ENCODE peak calls at places on chromosomes 11 and 22, in four cellular contexts. One of them, this sample, is unnamed. For H3K27me3, the result is how much of the 10 kb centered on the place peaks cover.

GRCh38 chr11:34425863-34426262 is 12.9 kb upstream of the CAT start:
- DNase-seq in sigmoid colon: no peak
- DNase-seq in dorsolateral prefrontal cortex: no peak
- DNase-seq in body of pancreas: no peak
- DNase-seq in this sample: no peak

GRCh38 chr11:67055812-67056211 is 835 bp upstream of the RHOD start:
- DNase-seq in sigmoid colon: no peak
- DNase-seq in dorsolateral prefrontal cortex: no peak
- DNase-seq in body of pancreas: peak
- DNase-seq in this sample: no peak

GRCh38 chr22:42915980-42916765 is 59.1 kb upstream of the ARFGAP3 start:
- DNase-seq in sigmoid colon: no peak
- DNase-seq in dorsolateral prefrontal cortex: no peak
- DNase-seq in body of pancreas: peak
- DNase-seq in this sample: no peak

GRCh38 chr11:107591446-107592236 is 694 bp downstream of the ELMOD1 start:
- DNase-seq in sigmoid colon: no peak
- DNase-seq in dorsolateral prefrontal cortex: no peak
- DNase-seq in body of pancreas: no peak
- DNase-seq in this sample: no peak

GRCh38 chr11:106461839-106462545 is 384.5 kb downstream of the AASDHPPT start:
- DNase-seq in sigmoid colon: no peak
- DNase-seq in dorsolateral prefrontal cortex: no peak
- DNase-seq in body of pancreas: no peak
- DNase-seq in this sample: no peak

GRCh38 chr11:15127341-15127740 is 12.6 kb downstream of the INSC start:
- DNase-seq in sigmoid colon: no peak
- DNase-seq in dorsolateral prefrontal cortex: no peak
- DNase-seq in body of pancreas: no peak
- DNase-seq in this sample: no peak

GRCh38 chr22:24952837-24953293 is 349 bp downstream of the KIAA1671 start:
- DNase-seq in sigmoid colon: peak
- DNase-seq in dorsolateral prefrontal cortex: peak
- DNase-seq in body of pancreas: peak
- DNase-seq in this sample: no peak

GRCh38 chr11:62602141-62603071 is 741 bp upstream of the MTA2 start:
- DNase-seq in sigmoid colon: peak
- DNase-seq in dorsolateral prefrontal cortex: peak
- DNase-seq in body of pancreas: peak
- DNase-seq in this sample: peak

GRCh38 chr11:82305123-82305522 is 428.5 kb downstream of the FAM181B start:
- DNase-seq in sigmoid colon: no peak
- DNase-seq in dorsolateral prefrontal cortex: no peak
- DNase-seq in body of pancreas: no peak
- DNase-seq in this sample: no peak

GRCh38 chr11:36467913-36468312 is 42.2 kb downstream of the TRAF6 start:
- DNase-seq in sigmoid colon: no peak
- DNase-seq in dorsolateral prefrontal cortex: no peak
- DNase-seq in body of pancreas: no peak
- DNase-seq in this sample: no peak

GRCh38 chr22:29394931-29395581 is 6.7 kb upstream of the AP1B1 start:
- DNase-seq in sigmoid colon: peak
- DNase-seq in dorsolateral prefrontal cortex: peak
- DNase-seq in body of pancreas: peak
- DNase-seq in this sample: peak

DNA sequence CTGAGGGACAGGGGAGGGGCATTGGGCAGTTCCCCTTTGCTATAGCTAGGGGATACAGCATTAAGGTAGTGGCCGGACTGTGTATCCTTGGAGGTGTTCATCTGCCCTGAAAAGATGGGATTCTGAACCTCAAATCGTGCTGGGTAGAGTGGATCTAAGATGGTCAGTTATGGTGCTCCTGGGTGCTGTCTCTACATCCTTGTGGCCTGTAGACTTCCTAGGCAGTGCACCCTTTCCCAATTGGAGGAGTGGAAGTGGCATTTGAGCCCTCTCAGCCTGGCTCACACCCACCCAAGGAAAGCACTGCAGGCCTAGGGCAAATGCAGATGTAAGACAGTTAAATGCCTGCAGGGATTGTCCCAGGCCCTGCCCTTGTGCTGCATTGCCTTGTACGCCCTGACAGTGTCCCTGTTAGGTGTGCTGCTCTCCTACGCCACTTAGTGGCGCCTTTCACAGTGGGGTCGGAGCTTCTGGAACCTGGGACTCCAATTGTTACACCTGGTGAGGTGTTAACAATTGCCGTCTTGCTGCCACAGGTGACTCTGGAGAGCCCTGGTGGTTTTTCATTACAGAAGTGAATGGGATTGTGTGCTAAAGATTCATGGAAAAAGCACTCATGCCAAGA is 35.0 kb downstream of the PPFIBP2 start:
- DNase-seq in sigmoid colon: no peak
- DNase-seq in dorsolateral prefrontal cortex: no peak
- DNase-seq in body of pancreas: peak
- DNase-seq in this sample: peak
- TF ChIP-seq CTCF in sigmoid colon: no peak
- TF ChIP-seq CTCF in dorsolateral prefrontal cortex: no peak
- TF ChIP-seq CTCF in body of pancreas: peak
- TF ChIP-seq CTCF in this sample: peak

GRCh38 chr11:17351510-17352176 is at the start of gene NCR3LG1:
- DNase-seq in sigmoid colon: peak
- DNase-seq in dorsolateral prefrontal cortex: peak
- DNase-seq in body of pancreas: peak
- DNase-seq in this sample: peak
- H3K27me3 ChIP-seq in sigmoid colon: under half
- H3K27me3 ChIP-seq in dorsolateral prefrontal cortex: under half
- H3K27me3 ChIP-seq in body of pancreas: under half
- H3K27me3 ChIP-seq in this sample: under half

GRCh38 chr11:111871693-111872161 is 346 bp upstream of the ALG9 start:
- DNase-seq in sigmoid colon: no peak
- DNase-seq in dorsolateral prefrontal cortex: no peak
- DNase-seq in body of pancreas: no peak
- DNase-seq in this sample: no peak

GRCh38 chr11:111870522-111870886 is 877 bp downstream of the ALG9 start:
- DNase-seq in sigmoid colon: no peak
- DNase-seq in dorsolateral prefrontal cortex: no peak
- DNase-seq in body of pancreas: no peak
- DNase-seq in this sample: no peak

GRCh38 chr11:111870113-111870512 is 1.3 kb downstream of the ALG9 start:
- DNase-seq in sigmoid colon: no peak
- DNase-seq in dorsolateral prefrontal cortex: no peak
- DNase-seq in body of pancreas: no peak
- DNase-seq in this sample: no peak

GRCh38 chr11:111870887-111871692 is at the start of gene ALG9:
- DNase-seq in sigmoid colon: peak
- DNase-seq in dorsolateral prefrontal cortex: peak
- DNase-seq in body of pancreas: peak
- DNase-seq in this sample: peak
- TF ChIP-seq CTCF in sigmoid colon: peak
- TF ChIP-seq CTCF in dorsolateral prefrontal cortex: peak
- TF ChIP-seq CTCF in body of pancreas: no peak
- TF ChIP-seq CTCF in this sample: no peak

GRCh38 chr11:71302911-71303310 is 50.5 kb upstream of the SHANK2 start:
- DNase-seq in sigmoid colon: no peak
- DNase-seq in dorsolateral prefrontal cortex: no peak
- DNase-seq in body of pancreas: no peak
- DNase-seq in this sample: no peak
- H3K27me3 ChIP-seq in sigmoid colon: under half
- H3K27me3 ChIP-seq in dorsolateral prefrontal cortex: under half
- H3K27me3 ChIP-seq in body of pancreas: under half
- H3K27me3 ChIP-seq in this sample: under half

GRCh38 chr11:47177846-47178245 is 1.2 kb upstream of the ARFGAP2 start:
- DNase-seq in sigmoid colon: peak
- DNase-seq in dorsolateral prefrontal cortex: no peak
- DNase-seq in body of pancreas: no peak
- DNase-seq in this sample: peak

GRCh38 chr11:47178305-47178704 is 1.6 kb upstream of the ARFGAP2 start:
- DNase-seq in sigmoid colon: no peak
- DNase-seq in dorsolateral prefrontal cortex: no peak
- DNase-seq in body of pancreas: no peak
- DNase-seq in this sample: no peak

GRCh38 chr11:47176328-47177228 is at the start of gene ARFGAP2:
- DNase-seq in sigmoid colon: peak
- DNase-seq in dorsolateral prefrontal cortex: peak
- DNase-seq in body of pancreas: peak
- DNase-seq in this sample: peak

GRCh38 chr11:47175746-47176327 is 842 bp downstream of the ARFGAP2 start:
- DNase-seq in sigmoid colon: no peak
- DNase-seq in dorsolateral prefrontal cortex: no peak
- DNase-seq in body of pancreas: no peak
- DNase-seq in this sample: no peak

DNA sequence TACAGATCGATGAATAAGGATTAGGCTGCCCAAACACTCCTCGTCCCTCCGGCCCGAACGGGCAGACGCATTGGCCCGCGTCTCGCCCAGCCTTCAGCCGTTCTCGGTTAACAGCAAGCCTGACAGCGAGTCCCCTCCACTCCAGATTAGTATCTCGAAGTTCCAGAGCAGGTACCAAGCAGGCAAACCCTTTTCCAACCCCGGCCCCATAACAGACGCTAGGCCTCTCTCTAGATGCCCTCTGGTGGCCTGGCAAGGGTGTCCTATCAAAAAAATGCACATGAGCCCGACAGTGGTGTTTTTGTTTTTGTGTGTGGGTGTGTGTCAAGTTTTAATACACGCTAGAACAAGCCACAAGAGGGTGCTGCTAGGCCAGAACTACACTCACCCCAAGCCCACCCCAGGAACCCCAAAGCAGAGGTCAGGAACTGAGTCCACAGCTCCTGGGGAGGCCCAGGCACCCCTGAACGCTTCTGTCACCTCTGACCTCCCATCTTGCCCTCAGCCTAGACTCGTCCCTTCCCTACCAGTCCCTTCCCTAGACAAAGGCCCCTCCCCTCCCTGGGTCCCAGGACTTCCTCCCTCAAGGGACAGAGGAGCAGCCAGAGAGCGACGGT is 658 bp upstream of the ARFGAP2 start:
- DNase-seq in sigmoid colon: peak
- DNase-seq in dorsolateral prefrontal cortex: peak
- DNase-seq in body of pancreas: peak
- DNase-seq in this sample: peak
- TF ChIP-seq CTCF in sigmoid colon: peak
- TF ChIP-seq CTCF in dorsolateral prefrontal cortex: peak
- TF ChIP-seq CTCF in body of pancreas: peak
- TF ChIP-seq CTCF in this sample: peak

DNA sequence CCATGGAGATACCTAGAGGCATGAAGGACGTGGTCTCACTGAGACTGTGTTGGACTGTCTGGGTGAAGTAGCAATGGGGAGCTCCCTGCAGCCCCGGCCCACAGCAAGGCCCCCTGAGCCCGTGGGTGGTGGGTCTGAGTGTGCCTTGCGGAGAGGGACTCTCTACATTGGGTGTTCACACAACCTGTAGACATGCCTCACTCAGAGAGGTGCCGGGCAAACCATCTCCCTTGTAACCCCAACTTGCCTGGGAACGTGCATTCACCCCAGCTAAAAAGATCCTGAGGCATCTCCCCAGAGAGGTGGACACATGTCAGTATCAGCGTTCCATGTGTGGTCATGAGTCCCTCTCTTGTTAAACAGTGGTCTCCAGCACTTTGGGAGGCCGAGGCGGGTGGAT is 2.1 kb downstream of the VPREB1 start:
- DNase-seq in sigmoid colon: no peak
- DNase-seq in dorsolateral prefrontal cortex: no peak
- DNase-seq in body of pancreas: no peak
- DNase-seq in this sample: no peak
- H3K27me3 ChIP-seq in sigmoid colon: under half
- H3K27me3 ChIP-seq in dorsolateral prefrontal cortex: under half
- H3K27me3 ChIP-seq in body of pancreas: under half
- H3K27me3 ChIP-seq in this sample: under half

GRCh38 chr11:133086518-133086917 is 445.8 kb downstream of the OPCML start:
- DNase-seq in sigmoid colon: no peak
- DNase-seq in dorsolateral prefrontal cortex: no peak
- DNase-seq in body of pancreas: no peak
- DNase-seq in this sample: no peak

GRCh38 chr11:133081020-133081419 is 451.3 kb downstream of the OPCML start:
- DNase-seq in sigmoid colon: no peak
- DNase-seq in dorsolateral prefrontal cortex: no peak
- DNase-seq in body of pancreas: no peak
- DNase-seq in this sample: no peak

GRCh38 chr11:133081730-133082452 is 450.4 kb downstream of the OPCML start:
- DNase-seq in sigmoid colon: no peak
- DNase-seq in dorsolateral prefrontal cortex: no peak
- DNase-seq in body of pancreas: no peak
- DNase-seq in this sample: no peak

GRCh38 chr11:133082453-133082781 is 449.9 kb downstream of the OPCML start:
- DNase-seq in sigmoid colon: peak
- DNase-seq in dorsolateral prefrontal cortex: no peak
- DNase-seq in body of pancreas: peak
- DNase-seq in this sample: no peak

DNA sequence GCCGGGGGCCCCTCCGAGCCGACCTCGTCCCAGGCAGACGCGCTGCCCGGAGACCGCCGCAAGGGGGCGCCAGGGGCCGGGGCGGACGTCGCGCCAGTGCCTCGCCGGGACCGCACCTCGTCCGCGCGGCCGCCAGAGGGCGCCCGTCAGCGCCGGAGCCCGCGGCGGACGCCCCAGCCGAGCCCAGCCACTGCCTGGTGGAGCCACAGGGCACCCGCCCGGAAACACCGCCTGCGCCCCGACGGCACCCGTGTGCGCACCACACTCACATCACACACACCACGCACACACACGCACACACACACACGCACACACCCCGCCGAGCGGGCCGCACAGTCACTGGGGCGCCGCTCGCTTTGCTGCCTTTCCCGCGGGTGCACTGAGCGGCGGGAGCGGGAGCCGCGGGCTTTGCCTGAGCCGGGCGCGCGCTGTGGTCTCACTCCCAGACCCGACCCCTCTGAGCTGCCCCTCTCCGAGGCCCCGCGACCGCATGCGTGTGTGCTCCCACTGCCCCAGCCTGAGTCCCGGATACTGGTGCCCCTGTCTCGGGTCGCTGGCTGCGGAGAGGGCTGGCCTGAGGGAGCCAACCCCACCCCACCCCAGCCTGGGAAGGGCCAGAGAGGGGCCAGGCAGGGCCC is 449.3 kb downstream of the OPCML start:
- DNase-seq in sigmoid colon: no peak
- DNase-seq in dorsolateral prefrontal cortex: peak
- DNase-seq in body of pancreas: peak
- DNase-seq in this sample: peak
- TF ChIP-seq CTCF in sigmoid colon: no peak
- TF ChIP-seq CTCF in dorsolateral prefrontal cortex: peak
- TF ChIP-seq CTCF in body of pancreas: peak
- TF ChIP-seq CTCF in this sample: peak

GRCh38 chr22:44592466-44593180 is 94.6 kb upstream of the RTL6 start:
- DNase-seq in sigmoid colon: no peak
- DNase-seq in dorsolateral prefrontal cortex: no peak
- DNase-seq in body of pancreas: no peak
- DNase-seq in this sample: no peak
- H3K27me3 ChIP-seq in sigmoid colon: under half
- H3K27me3 ChIP-seq in dorsolateral prefrontal cortex: under half
- H3K27me3 ChIP-seq in body of pancreas: under half
- H3K27me3 ChIP-seq in this sample: under half